ENCODE peak calls at places on chromosomes 3 and 15, in ten cellular contexts. M, S, N, J, Y, V, O, U, F and L are unnamed samples.

GRCh38 chr3:61877359-61877770 is 316.0 kb downstream of the PTPRG start:
- DNase-seq in M (peak), S (peak), N (no peak), J (no peak), Y (no peak), V (no peak), O (no peak), U (no peak), F (peak), L (no peak)

GRCh38 chr3:155362808-155363689 is 69.6 kb upstream of the STRIT1 start:
- DNase-seq in M (peak), S (no peak), N (no peak), J (peak), Y (no peak), V (no peak), O (no peak), U (no peak), F (no peak), L (no peak)

GRCh38 chr3:123535580-123535979 is 49.3 kb downstream of the HACD2 start:
- DNase-seq in M (peak), S (peak), N (no peak), J (no peak), Y (no peak), V (no peak), O (no peak), U (no peak), F (no peak), L (peak)

GRCh38 chr15:69996321-69996720 is 101.4 kb downstream of the TLE3 start:
- DNase-seq in M (no peak), S (no peak), N (no peak), J (no peak), Y (no peak), V (no peak), O (no peak), U (no peak), F (no peak), L (no peak)

GRCh38 chr15:65400760-65401606 is 21.8 kb downstream of the IGDCC4 start:
- DNase-seq in M (peak), S (peak), N (peak), J (peak), Y (peak), V (peak), O (peak), U (peak), F (peak), L (peak)

GRCh38 chr3:100407977-100408532 is 6.7 kb downstream of the LNP1 start:
- DNase-seq in M (no peak), S (no peak), N (no peak), J (no peak), Y (no peak), V (no peak), O (no peak), U (no peak), F (no peak), L (no peak)

GRCh38 chr15:82158811-82159210 is 103.7 kb downstream of the EFL1 start:
- DNase-seq in M (no peak), S (no peak), N (no peak), J (no peak), Y (no peak), V (no peak), O (no peak), U (no peak), F (no peak), L (no peak)

GRCh38 chr3:187183903-187184302 is 13.4 kb upstream of the RTP1 start:
- DNase-seq in M (peak), S (no peak), N (no peak), J (no peak), Y (no peak), V (no peak), O (no peak), U (no peak), F (no peak), L (no peak)

GRCh38 chr15:63189955-63190691 is 717 bp downstream of the RAB8B start:
- DNase-seq in M (no peak), S (peak), N (peak), J (peak), Y (no peak), V (no peak), O (no peak), U (peak), F (no peak), L (peak)

GRCh38 chr3:67558429-67558828 is 96.0 kb downstream of the SUCLG2 start:
- DNase-seq in M (peak), S (peak), N (no peak), J (no peak), Y (no peak), V (peak), O (no peak), U (peak), F (no peak), L (no peak)

GRCh38 chr3:138351916-138352555 is 3.7 kb downstream of the MRAS start:
- DNase-seq in M (no peak), S (no peak), N (no peak), J (no peak), Y (peak), V (no peak), O (no peak), U (no peak), F (no peak), L (no peak)

GRCh38 chr3:54122046-54122801 is at the start of gene CACNA2D3:
- DNase-seq in M (peak), S (no peak), N (no peak), J (peak), Y (peak), V (peak), O (peak), U (peak), F (no peak), L (peak)

GRCh38 chr3:62832569-62832968 is 42.6 kb downstream of the CADPS start:
- DNase-seq in M (no peak), S (no peak), N (no peak), J (no peak), Y (no peak), V (no peak), O (no peak), U (no peak), F (no peak), L (no peak)

GRCh38 chr15:79296583-79296982 is 14.1 kb downstream of the ANKRD34C start:
- DNase-seq in M (no peak), S (no peak), N (no peak), J (peak), Y (no peak), V (no peak), O (no peak), U (no peak), F (no peak), L (no peak)

GRCh38 chr15:40069178-40070165 is 30.5 kb upstream of the SRP14 start:
- DNase-seq in M (peak), S (peak), N (peak), J (peak), Y (peak), V (peak), O (peak), U (peak), F (peak), L (peak)

GRCh38 chr3:72052841-72053409 is 268.0 kb upstream of the PROK2 start:
- DNase-seq in M (peak), S (peak), N (no peak), J (no peak), Y (no peak), V (no peak), O (no peak), U (no peak), F (no peak), L (no peak)

GRCh38 chr15:27826902-27827321 is 272.2 kb downstream of the OCA2 start:
- DNase-seq in M (peak), S (peak), N (peak), J (no peak), Y (no peak), V (no peak), O (no peak), U (no peak), F (no peak), L (peak)

GRCh38 chr15:80836991-80837390 is 57.8 kb downstream of the CEMIP start:
- DNase-seq in M (no peak), S (no peak), N (no peak), J (no peak), Y (no peak), V (no peak), O (no peak), U (no peak), F (no peak), L (no peak)

GRCh38 chr15:59885832-59886231 is 118.3 kb upstream of the FOXB1 start:
- DNase-seq in M (peak), S (peak), N (no peak), J (peak), Y (no peak), V (no peak), O (no peak), U (no peak), F (no peak), L (peak)

GRCh38 chr3:54032598-54032997 is 89.8 kb upstream of the CACNA2D3 start:
- DNase-seq in M (no peak), S (no peak), N (no peak), J (no peak), Y (no peak), V (no peak), O (no peak), U (no peak), F (no peak), L (no peak)

GRCh38 chr15:101056366-101057334 is 137.5 kb downstream of the LRRK1 start:
- DNase-seq in M (peak), S (no peak), N (peak), J (peak), Y (no peak), V (no peak), O (no peak), U (no peak), F (no peak), L (no peak)

GRCh38 chr15:73338058-73338457 is 30.7 kb downstream of the HCN4 start:
- DNase-seq in M (no peak), S (no peak), N (no peak), J (no peak), Y (no peak), V (no peak), O (no peak), U (no peak), F (no peak), L (no peak)

GRCh38 chr15:67819636-67820035 is 5.7 kb upstream of the SKOR1 start:
- DNase-seq in M (no peak), S (no peak), N (no peak), J (peak), Y (peak), V (no peak), O (no peak), U (no peak), F (no peak), L (no peak)

GRCh38 chr3:40333416-40333815 is 23.9 kb downstream of the EIF1B start:
- DNase-seq in M (no peak), S (no peak), N (no peak), J (no peak), Y (no peak), V (no peak), O (no peak), U (no peak), F (no peak), L (no peak)

GRCh38 chr3:127152676-127153505 is 40.0 kb upstream of the PRR23E start:
- DNase-seq in M (no peak), S (no peak), N (no peak), J (peak), Y (no peak), V (no peak), O (no peak), U (no peak), F (no peak), L (no peak)

GRCh38 chr15:82298520-82298919 is 35.9 kb downstream of the SAXO2 start:
- DNase-seq in M (peak), S (no peak), N (no peak), J (no peak), Y (no peak), V (peak), O (peak), U (no peak), F (no peak), L (peak)

GRCh38 chr3:123124936-123125335 is 58.1 kb downstream of the PDIA5 start:
- DNase-seq in M (no peak), S (no peak), N (no peak), J (no peak), Y (no peak), V (peak), O (no peak), U (no peak), F (no peak), L (no peak)

GRCh38 chr3:139309046-139309660 is 34.7 kb upstream of the MRPS22 start:
- DNase-seq in M (no peak), S (no peak), N (no peak), J (no peak), Y (no peak), V (no peak), O (no peak), U (no peak), F (no peak), L (no peak)

GRCh38 chr3:169871129-169871886 is 1.6 kb upstream of the LRRC31 start:
- DNase-seq in M (no peak), S (no peak), N (no peak), J (no peak), Y (no peak), V (no peak), O (peak), U (no peak), F (no peak), L (peak)

GRCh38 chr3:9948586-9948985 is 3.6 kb downstream of the PRRT3 start:
- DNase-seq in M (no peak), S (no peak), N (no peak), J (peak), Y (no peak), V (no peak), O (no peak), U (no peak), F (no peak), L (no peak)

GRCh38 chr3:149833241-149833640 is 20.2 kb downstream of the RNF13 start:
- DNase-seq in M (no peak), S (no peak), N (no peak), J (no peak), Y (no peak), V (no peak), O (no peak), U (no peak), F (no peak), L (no peak)

GRCh38 chr15:98842192-98842972 is 165.2 kb downstream of the PGPEP1L start:
- DNase-seq in M (no peak), S (peak), N (no peak), J (peak), Y (no peak), V (no peak), O (no peak), U (no peak), F (no peak), L (no peak)

GRCh38 chr3:113104746-113105479 is 106.4 kb upstream of the BOC start:
- DNase-seq in M (no peak), S (peak), N (no peak), J (peak), Y (peak), V (peak), O (no peak), U (no peak), F (no peak), L (no peak)

GRCh38 chr3:129040579-129041300 is 19.8 kb upstream of the GP9 start:
- DNase-seq in M (no peak), S (no peak), N (no peak), J (peak), Y (no peak), V (no peak), O (no peak), U (no peak), F (no peak), L (no peak)

GRCh38 chr3:119990888-119991287 is 103.4 kb downstream of the GSK3B start:
- DNase-seq in M (peak), S (peak), N (no peak), J (no peak), Y (no peak), V (no peak), O (no peak), U (no peak), F (no peak), L (peak)

DNA sequence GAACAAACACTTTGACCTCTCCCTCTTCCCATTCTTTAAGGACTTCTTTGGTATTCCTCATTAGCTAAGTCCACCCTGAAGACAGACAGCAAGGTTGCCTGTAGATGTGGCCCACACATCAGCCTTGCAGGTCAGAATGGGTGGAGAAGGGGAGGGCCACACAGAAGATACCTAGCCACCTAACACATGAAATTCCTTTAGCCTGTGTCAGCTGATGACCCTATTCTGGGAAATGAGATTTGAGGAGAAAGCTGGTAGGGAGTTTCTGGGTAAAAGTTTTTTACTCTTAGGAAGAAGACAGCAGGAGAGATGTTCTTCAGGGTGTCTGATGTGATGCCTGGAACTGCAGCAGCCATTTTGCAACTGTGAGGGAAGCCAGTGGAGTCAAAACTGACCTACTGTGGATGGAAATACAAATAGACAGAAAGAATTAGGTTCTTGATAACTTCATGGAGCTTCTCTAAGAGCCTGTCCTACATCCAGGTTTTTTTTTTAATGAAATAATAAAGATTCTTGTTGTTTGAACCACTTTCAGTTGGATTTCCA is 17.8 kb upstream of the SMAD6 start:
- DNase-seq in M (no peak), S (no peak), N (no peak), J (no peak), Y (no peak), V (no peak), O (no peak), U (no peak), F (no peak), L (peak)
- TF ChIP-seq CTCF in M (no peak), S (no peak), N (no peak), J (no peak), Y (no peak), V (no peak), O (no peak), U (no peak), F (no peak), L (no peak)

GRCh38 chr3:152381881-152382295 is 113.2 kb downstream of the MBNL1 start:
- DNase-seq in M (peak), S (no peak), N (no peak), J (no peak), Y (no peak), V (no peak), O (no peak), U (no peak), F (no peak), L (no peak)

GRCh38 chr3:152384412-152384811 is 115.7 kb downstream of the MBNL1 start:
- DNase-seq in M (no peak), S (no peak), N (no peak), J (no peak), Y (no peak), V (no peak), O (no peak), U (no peak), F (no peak), L (no peak)

GRCh38 chr3:152383136-152383606 is 114.4 kb downstream of the MBNL1 start:
- DNase-seq in M (no peak), S (no peak), N (no peak), J (no peak), Y (no peak), V (no peak), O (no peak), U (no peak), F (no peak), L (no peak)

GRCh38 chr3:152380048-152380447 is 111.3 kb downstream of the MBNL1 start:
- DNase-seq in M (peak), S (no peak), N (no peak), J (no peak), Y (no peak), V (no peak), O (no peak), U (no peak), F (no peak), L (no peak)

DNA sequence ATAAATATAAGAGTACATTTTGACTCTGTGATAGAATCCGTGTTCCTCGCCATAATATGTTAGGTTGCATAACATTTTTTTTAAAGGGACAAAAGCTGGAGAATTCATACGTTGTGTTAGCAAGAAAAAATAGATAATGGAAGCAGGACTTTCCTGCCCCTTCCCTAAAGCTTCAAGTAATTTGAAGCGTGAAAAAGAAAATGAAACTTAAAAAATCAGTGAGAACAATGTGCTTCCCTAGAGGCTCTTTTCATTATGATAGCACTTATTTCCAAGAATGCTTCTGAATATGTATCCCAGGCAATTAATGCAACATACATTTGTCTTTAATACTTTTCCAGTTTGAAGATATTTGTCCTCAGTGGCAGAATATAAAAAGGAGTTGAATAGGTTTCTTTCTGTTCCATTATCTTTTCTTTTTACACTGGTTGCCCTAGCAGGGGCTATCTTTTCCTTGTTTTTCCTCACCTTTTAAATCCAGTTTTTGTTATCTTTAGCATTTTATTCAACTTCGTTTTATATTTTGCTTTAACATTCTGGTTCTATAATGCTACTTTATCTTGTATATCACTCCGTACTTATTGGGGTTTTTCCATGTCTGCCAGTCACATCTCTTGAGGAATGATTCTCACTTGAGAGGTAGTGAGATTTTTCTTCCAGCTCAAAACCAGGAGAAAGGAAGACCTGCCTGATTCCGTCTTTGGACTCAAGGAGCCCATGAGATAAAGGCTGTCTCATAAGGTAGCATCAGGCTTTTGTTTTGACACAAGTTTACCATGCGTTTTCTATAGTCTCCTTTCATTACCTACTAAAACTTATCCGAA is 113.8 kb downstream of the MBNL1 start:
- DNase-seq in M (peak), S (peak), N (no peak), J (no peak), Y (no peak), V (no peak), O (no peak), U (no peak), F (no peak), L (no peak)
- H3K4me3 ChIP-seq in M (no peak), S (peak), N (peak), J (no peak), Y (peak), V (no peak), O (peak), U (peak), F (peak), L (peak)

DNA sequence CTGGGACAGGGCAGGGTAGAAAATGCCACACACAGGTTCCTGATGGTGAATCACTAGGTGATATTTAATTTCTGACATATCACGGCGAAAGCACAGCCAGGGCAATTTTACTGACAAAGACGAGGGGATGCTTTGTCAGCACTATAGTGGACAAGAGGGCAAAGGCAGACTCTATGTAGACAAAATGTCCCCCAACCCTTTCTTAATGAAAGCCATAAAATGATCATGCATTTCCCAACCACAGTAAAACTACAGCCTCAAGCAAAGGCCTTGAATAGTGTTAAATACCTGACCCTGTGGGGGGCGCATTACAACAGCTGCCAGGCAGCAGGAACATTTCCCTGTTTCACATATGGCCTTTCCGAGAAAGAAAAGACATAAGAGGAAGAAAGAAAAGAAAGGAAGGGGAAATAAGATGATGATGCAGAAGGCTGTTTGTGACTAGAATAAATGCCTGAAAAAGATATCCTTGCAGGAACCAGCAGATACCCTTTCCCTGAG is 49.5 kb downstream of the GLDN start:
- DNase-seq in M (no peak), S (no peak), N (no peak), J (peak), Y (no peak), V (no peak), O (no peak), U (no peak), F (no peak), L (no peak)
- TF ChIP-seq CTCF in M (no peak), S (no peak), N (no peak), J (peak), Y (no peak), V (no peak), O (no peak), U (no peak), F (no peak), L (no peak)

GRCh38 chr3:42880601-42881451 is 5.1 kb upstream of the CYP8B1 start:
- DNase-seq in M (peak), S (peak), N (peak), J (peak), Y (peak), V (peak), O (peak), U (peak), F (peak), L (peak)
- H3K4me3 ChIP-seq in M (peak), S (peak), N (peak), J (peak), Y (peak), V (peak), O (peak), U (peak), F (peak), L (peak)

DNA sequence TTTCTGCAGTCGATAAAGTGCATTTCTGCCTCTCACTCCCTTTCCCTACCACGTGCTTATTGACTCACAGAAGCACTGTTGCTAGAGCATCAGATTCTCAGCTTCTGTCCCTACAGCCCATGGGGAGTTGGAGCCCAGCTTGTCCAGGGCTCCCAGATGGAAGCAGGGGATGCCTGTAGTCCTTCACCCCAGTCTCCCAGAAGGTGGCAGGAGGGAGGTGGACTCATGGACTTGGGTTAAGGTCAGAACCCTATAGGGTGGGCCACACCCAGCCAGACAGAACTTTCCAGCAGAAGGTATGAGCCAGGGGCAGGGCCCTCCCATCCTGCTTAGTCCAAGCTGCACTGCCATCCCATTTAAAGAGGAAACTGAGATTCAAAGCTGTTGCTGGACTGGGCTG is 33.1 kb upstream of the SEMA3F start:
- DNase-seq in M (no peak), S (peak), N (no peak), J (peak), Y (no peak), V (no peak), O (no peak), U (no peak), F (no peak), L (no peak)
- TF ChIP-seq CTCF in M (no peak), S (peak), N (no peak), J (no peak), Y (no peak), V (no peak), O (no peak), U (no peak), F (no peak), L (peak)